ENCODE peak calls at places on chromosomes 4 and X, in eight cellular contexts. D is body of pancreas; K is WERI-Rb-1; G is CD4-positive, alpha-beta T cell; S is AG04450; W is right atrium auricular region; T is IMR-90; Y is HL-60. Z is an unnamed sample.

GRCh38 chr4:109207060-109207459 is 95.4 kb downstream of the COL25A1 start:
- DNase-seq in D (no peak), K (no peak), G (no peak), S (peak), W (no peak), T (peak), Y (no peak), Z (no peak)

GRCh38 chr4:73055241-73055897 is 14.1 kb downstream of the COX18 start:
- DNase-seq in D (no peak), K (no peak), G (no peak), S (no peak), W (no peak), T (peak), Y (no peak), Z (no peak)

GRCh38 chrX:110286126-110286525 is 31.8 kb downstream of the AMMECR1 start:
- DNase-seq in D (no peak), K (no peak), G (no peak), S (peak), W (no peak), T (peak), Y (no peak), Z (peak)

GRCh38 chrX:10011261-10011931 is 44.2 kb downstream of the CLDN34 start:
- DNase-seq in D (no peak), K (no peak), G (no peak), S (no peak), W (no peak), T (peak), Y (no peak), Z (no peak)

GRCh38 chr4:15720846-15721245 is 18.0 kb downstream of the BST1 start:
- DNase-seq in D (no peak), K (no peak), G (no peak), S (no peak), W (no peak), T (no peak), Y (peak), Z (no peak)

GRCh38 chr4:95296052-95296451 is 252.7 kb downstream of the UNC5C start:
- DNase-seq in D (no peak), K (no peak), G (no peak), S (no peak), W (no peak), T (no peak), Y (no peak), Z (no peak)

GRCh38 chr4:8539661-8540060 is 40.5 kb upstream of the GPR78 start:
- DNase-seq in D (no peak), K (no peak), G (no peak), S (no peak), W (no peak), T (no peak), Y (no peak), Z (no peak)

GRCh38 chr4:37946503-37947179 is 13.6 kb upstream of the PTTG2 start:
- DNase-seq in D (no peak), K (no peak), G (no peak), S (no peak), W (no peak), T (no peak), Y (peak), Z (no peak)

GRCh38 chrX:38127961-38128360 is 92.7 kb downstream of the SRPX start:
- DNase-seq in D (no peak), K (no peak), G (no peak), S (no peak), W (no peak), T (no peak), Y (no peak), Z (no peak)

GRCh38 chrX:6778547-6779231 is 243.8 kb upstream of the VCX3A start:
- DNase-seq in D (peak), K (no peak), G (no peak), S (no peak), W (no peak), T (no peak), Y (no peak), Z (no peak)

GRCh38 chrX:12949927-12950656 is 24.8 kb upstream of the TMSB4X start:
- DNase-seq in D (peak), K (no peak), G (peak), S (peak), W (peak), T (peak), Y (peak), Z (peak)

GRCh38 chr4:150976478-150977118 is 38.5 kb downstream of the LRBA start:
- DNase-seq in D (no peak), K (no peak), G (no peak), S (no peak), W (no peak), T (no peak), Y (peak), Z (no peak)

GRCh38 chr4:95549246-95550138 is 719 bp upstream of the UNC5C start:
- DNase-seq in D (peak), K (peak), G (no peak), S (no peak), W (peak), T (peak), Y (peak), Z (no peak)

GRCh38 chr4:42151568-42152506 is 618 bp downstream of the BEND4 start:
- DNase-seq in D (no peak), K (peak), G (no peak), S (no peak), W (no peak), T (no peak), Y (no peak), Z (no peak)

GRCh38 chr4:153521995-153522799 is 56.0 kb downstream of the TMEM131L start:
- DNase-seq in D (no peak), K (no peak), G (peak), S (no peak), W (no peak), T (no peak), Y (peak), Z (no peak)

GRCh38 chr4:137558951-137559350 is 26.7 kb upstream of the PCDH18 start:
- DNase-seq in D (no peak), K (no peak), G (no peak), S (peak), W (no peak), T (peak), Y (no peak), Z (no peak)

GRCh38 chrX:143437439-143437838 is 79.8 kb downstream of the SPANXN3 start:
- DNase-seq in D (no peak), K (no peak), G (no peak), S (no peak), W (no peak), T (no peak), Y (peak), Z (no peak)

GRCh38 chr4:147194604-147195003 is 248.9 kb upstream of the TTC29 start:
- DNase-seq in D (no peak), K (no peak), G (no peak), S (no peak), W (no peak), T (no peak), Y (no peak), Z (no peak)

GRCh38 chrX:44400588-44400987 is 57.1 kb upstream of the EFHC2 start:
- DNase-seq in D (no peak), K (no peak), G (no peak), S (peak), W (no peak), T (peak), Y (no peak), Z (peak)

GRCh38 chrX:40471965-40472648 is 108.7 kb upstream of the ATP6AP2 start:
- DNase-seq in D (peak), K (peak), G (no peak), S (peak), W (no peak), T (peak), Y (no peak), Z (no peak)

GRCh38 chr4:172857026-172857425 is 311.6 kb upstream of the GALNT7 start:
- DNase-seq in D (no peak), K (peak), G (no peak), S (no peak), W (no peak), T (no peak), Y (no peak), Z (no peak)

GRCh38 chr4:85571008-85571407 is 96.1 kb downstream of the ARHGAP24 start:
- DNase-seq in D (no peak), K (no peak), G (no peak), S (no peak), W (no peak), T (no peak), Y (no peak), Z (no peak)

GRCh38 chr4:141180991-141181760 is 39.5 kb upstream of the ZNF330 start:
- DNase-seq in D (no peak), K (no peak), G (no peak), S (no peak), W (no peak), T (no peak), Y (no peak), Z (no peak)

GRCh38 chrX:39152106-39152649 is 350.9 kb downstream of the MID1IP1 start:
- DNase-seq in D (peak), K (peak), G (no peak), S (no peak), W (no peak), T (no peak), Y (peak), Z (no peak)

GRCh38 chrX:150476183-150476699 is 92.2 kb upstream of the MTM1 start:
- DNase-seq in D (no peak), K (no peak), G (no peak), S (peak), W (no peak), T (peak), Y (no peak), Z (no peak)

GRCh38 chr4:158769175-158769831 is 477 bp downstream of the FNIP2 start:
- DNase-seq in D (peak), K (peak), G (peak), S (no peak), W (peak), T (no peak), Y (peak), Z (peak)

GRCh38 chrX:86137071-86137470 is 11.2 kb upstream of the DACH2 start:
- DNase-seq in D (no peak), K (no peak), G (no peak), S (no peak), W (no peak), T (peak), Y (no peak), Z (no peak)

GRCh38 chr4:67576538-67576937 is 18.0 kb downstream of the STAP1 start:
- DNase-seq in D (no peak), K (no peak), G (no peak), S (no peak), W (no peak), T (no peak), Y (no peak), Z (no peak)

GRCh38 chr4:106266201-106266600 is 49.8 kb downstream of the TBCK start:
- DNase-seq in D (no peak), K (no peak), G (no peak), S (peak), W (no peak), T (peak), Y (peak), Z (no peak)
- TF ChIP-seq CTCF in D (no peak), K (peak), G (peak), S (peak), W (no peak), T (peak), Y (peak), Z (peak)

DNA sequence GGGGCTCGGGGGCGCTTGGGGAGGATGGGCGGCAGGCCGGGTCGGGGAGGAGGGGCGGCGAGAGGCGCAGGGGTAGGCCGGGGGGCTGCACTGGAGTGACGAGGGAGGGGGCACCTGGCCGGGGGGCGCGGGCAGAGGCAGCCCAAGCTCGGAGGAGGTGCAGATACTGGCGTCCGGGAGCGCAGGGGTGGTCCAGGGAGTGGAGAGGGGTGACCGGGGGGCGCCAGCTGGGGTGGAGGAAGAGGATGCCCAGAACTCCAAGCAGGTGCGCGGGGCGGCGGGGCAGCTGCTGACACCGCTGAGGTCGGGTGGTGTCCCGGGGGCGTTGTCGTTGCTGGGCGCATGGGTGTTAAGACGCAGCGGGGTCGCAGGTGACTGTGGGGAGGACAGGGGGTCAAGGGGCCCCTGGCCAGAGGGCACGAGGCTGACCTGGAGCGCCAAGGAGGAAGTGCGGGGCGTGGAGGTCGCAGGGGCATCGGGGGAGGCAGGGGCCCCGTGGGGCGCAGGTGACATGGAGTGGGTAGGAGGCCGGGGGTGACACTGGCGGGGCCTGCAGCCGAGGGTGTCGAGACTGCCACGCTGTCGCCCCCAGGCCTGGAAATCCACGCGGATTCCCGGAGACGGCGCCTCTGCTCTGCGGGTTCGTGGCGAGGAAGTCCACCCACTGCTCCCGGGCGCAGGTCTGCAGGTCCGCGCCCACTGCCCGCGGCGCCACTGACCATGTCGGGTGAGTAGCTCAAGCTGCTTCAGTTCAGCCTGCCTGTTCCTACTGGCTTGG is 928 bp downstream of the GYG2 start:
- DNase-seq in D (no peak), K (no peak), G (no peak), S (no peak), W (no peak), T (no peak), Y (no peak), Z (no peak)
- H3K27ac ChIP-seq in D (no peak), K (no peak), G (no peak), S (no peak), W (no peak), T (no peak), Y (no peak), Z (no peak)

GRCh38 chr4:122224348-122224747 is 72.2 kb downstream of the BLTP1 start:
- DNase-seq in D (no peak), K (peak), G (peak), S (peak), W (no peak), T (peak), Y (no peak), Z (peak)
- TF ChIP-seq CTCF in D (no peak), K (peak), G (no peak), S (peak), W (no peak), T (peak), Y (no peak), Z (peak)

DNA sequence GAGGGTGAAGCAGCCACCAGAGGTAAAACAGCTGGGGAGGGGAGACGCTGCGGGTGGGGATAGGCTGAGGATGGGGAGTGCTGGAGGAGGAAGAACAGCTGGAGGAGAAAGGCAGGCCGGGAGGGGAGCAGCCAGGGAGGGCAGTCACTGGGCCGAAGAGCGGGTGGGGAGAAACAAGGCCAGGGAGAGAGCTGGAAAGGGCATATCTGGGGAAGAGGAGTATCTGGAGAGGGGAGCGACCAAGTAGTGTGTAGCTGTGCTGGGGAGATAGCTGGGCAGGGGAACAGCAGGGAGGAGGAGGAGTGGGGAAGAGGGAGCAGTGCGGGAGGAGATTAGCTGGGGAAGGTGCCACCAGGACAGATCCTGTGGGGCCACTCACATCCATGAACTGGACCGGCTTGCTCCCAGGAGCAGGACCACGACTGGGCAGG is 2.7 kb downstream of the SLC38A5 start:
- DNase-seq in D (no peak), K (peak), G (no peak), S (no peak), W (no peak), T (no peak), Y (no peak), Z (no peak)
- H3K27ac ChIP-seq in D (peak), K (peak), G (no peak), S (peak), W (no peak), T (peak), Y (peak), Z (no peak)

DNA sequence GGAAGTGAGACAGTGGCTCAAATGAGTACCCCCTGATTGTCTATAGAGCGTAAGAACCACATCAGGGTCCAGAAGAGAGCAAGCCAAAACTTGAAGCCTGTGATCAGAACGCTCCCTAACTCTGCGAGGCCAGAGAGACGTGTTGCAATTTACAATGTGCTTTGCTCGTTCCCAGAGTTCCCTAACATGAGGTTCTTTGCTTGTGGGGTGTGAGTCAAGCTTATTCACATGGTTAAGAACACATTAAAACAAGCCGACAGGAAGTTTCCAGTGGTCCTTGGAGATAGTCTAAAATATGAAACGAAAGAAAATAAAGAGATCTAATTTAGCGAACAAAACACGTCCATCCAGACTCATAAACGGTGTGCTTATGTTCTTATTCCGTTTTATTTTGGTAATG is 702.3 kb downstream of the TRIML1 start:
- DNase-seq in D (no peak), K (no peak), G (no peak), S (no peak), W (no peak), T (no peak), Y (no peak), Z (no peak)
- TF ChIP-seq CTCF in D (no peak), K (no peak), G (no peak), S (no peak), W (no peak), T (no peak), Y (no peak), Z (no peak)

DNA sequence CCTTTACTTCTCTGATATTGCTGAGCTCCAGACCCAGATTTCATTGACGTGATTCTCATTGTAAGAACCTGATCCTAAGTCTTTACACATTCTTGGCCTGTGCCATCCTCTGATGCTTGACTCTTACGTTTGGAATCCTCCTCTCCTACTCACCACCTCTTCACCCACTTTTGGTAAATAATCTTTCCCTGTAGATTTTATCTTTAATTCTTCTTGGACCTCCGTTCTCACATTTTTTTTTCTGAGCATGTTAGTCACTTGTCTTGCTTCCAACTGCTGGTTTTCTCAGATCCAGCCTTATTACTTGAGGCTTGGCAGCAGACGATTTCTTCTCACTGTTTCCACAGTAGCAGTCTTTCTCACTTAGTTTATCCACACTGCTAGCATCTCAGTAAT is 12.4 kb upstream of the SH3RF1 start:
- DNase-seq in D (no peak), K (no peak), G (no peak), S (peak), W (no peak), T (peak), Y (no peak), Z (peak)
- H3K27ac ChIP-seq in D (no peak), K (no peak), G (no peak), S (peak), W (no peak), T (peak), Y (no peak), Z (peak)